ENCODE peak calls at places on chromosomes 3 and 15, in five cellular contexts. One of them, this sample, is unnamed.

GRCh38 chr3:33980252-33980651 is 181.8 kb downstream of the PDCD6IP start:
- DNase-seq in PC-3: peak
- DNase-seq in fibroblast of lung: peak
- DNase-seq in H1: no peak
- DNase-seq in IMR-90: peak
- DNase-seq in this sample: no peak

GRCh38 chr15:100224206-100225185 is 117.3 kb downstream of the ADAMTS17 start:
- DNase-seq in PC-3: no peak
- DNase-seq in fibroblast of lung: no peak
- DNase-seq in H1: no peak
- DNase-seq in IMR-90: no peak
- DNase-seq in this sample: peak

GRCh38 chr3:148333091-148333490 is 364.6 kb upstream of the AGTR1 start:
- DNase-seq in PC-3: peak
- DNase-seq in fibroblast of lung: no peak
- DNase-seq in H1: no peak
- DNase-seq in IMR-90: no peak
- DNase-seq in this sample: no peak

GRCh38 chr3:41881233-41881821 is 80.6 kb downstream of the ULK4 start:
- DNase-seq in PC-3: peak
- DNase-seq in fibroblast of lung: peak
- DNase-seq in H1: no peak
- DNase-seq in IMR-90: peak
- DNase-seq in this sample: no peak

GRCh38 chr3:77524467-77524866 is 484.6 kb downstream of the ROBO2 start:
- DNase-seq in PC-3: no peak
- DNase-seq in fibroblast of lung: no peak
- DNase-seq in H1: no peak
- DNase-seq in IMR-90: no peak
- DNase-seq in this sample: no peak

GRCh38 chr15:68385240-68385561 is 46.8 kb downstream of the ITGA11 start:
- DNase-seq in PC-3: no peak
- DNase-seq in fibroblast of lung: no peak
- DNase-seq in H1: peak
- DNase-seq in IMR-90: no peak
- DNase-seq in this sample: no peak

GRCh38 chr3:120477826-120478225 is 27.0 kb upstream of the FSTL1 start:
- DNase-seq in PC-3: no peak
- DNase-seq in fibroblast of lung: no peak
- DNase-seq in H1: no peak
- DNase-seq in IMR-90: no peak
- DNase-seq in this sample: no peak

GRCh38 chr3:149657458-149657795 is 398 bp downstream of the WWTR1 start:
- DNase-seq in PC-3: peak
- DNase-seq in fibroblast of lung: peak
- DNase-seq in H1: no peak
- DNase-seq in IMR-90: peak
- DNase-seq in this sample: no peak

GRCh38 chr15:72227192-72227586 is 3.8 kb downstream of the PKM start:
- DNase-seq in PC-3: peak
- DNase-seq in fibroblast of lung: peak
- DNase-seq in H1: no peak
- DNase-seq in IMR-90: peak
- DNase-seq in this sample: peak

GRCh38 chr3:183560607-183561006 is 5.1 kb upstream of the KLHL6 start:
- DNase-seq in PC-3: peak
- DNase-seq in fibroblast of lung: no peak
- DNase-seq in H1: no peak
- DNase-seq in IMR-90: no peak
- DNase-seq in this sample: no peak

GRCh38 chr3:158313344-158313927 is 203.5 kb downstream of the RSRC1 start:
- DNase-seq in PC-3: peak
- DNase-seq in fibroblast of lung: peak
- DNase-seq in H1: no peak
- DNase-seq in IMR-90: peak
- DNase-seq in this sample: no peak

GRCh38 chr15:38611228-38611627 is 46.6 kb upstream of the RASGRP1 start:
- DNase-seq in PC-3: no peak
- DNase-seq in fibroblast of lung: no peak
- DNase-seq in H1: no peak
- DNase-seq in IMR-90: no peak
- DNase-seq in this sample: no peak

GRCh38 chr3:108125550-108126071 is 34.8 kb upstream of the CD47 start:
- DNase-seq in PC-3: no peak
- DNase-seq in fibroblast of lung: no peak
- DNase-seq in H1: no peak
- DNase-seq in IMR-90: no peak
- DNase-seq in this sample: no peak

GRCh38 chr3:19474169-19474568 is 325.9 kb downstream of the KCNH8 start:
- DNase-seq in PC-3: no peak
- DNase-seq in fibroblast of lung: no peak
- DNase-seq in H1: no peak
- DNase-seq in IMR-90: no peak
- DNase-seq in this sample: no peak

GRCh38 chr3:186476044-186476468 is 68.1 kb downstream of the CRYGS start:
- DNase-seq in PC-3: no peak
- DNase-seq in fibroblast of lung: peak
- DNase-seq in H1: peak
- DNase-seq in IMR-90: peak
- DNase-seq in this sample: peak

GRCh38 chr15:101039461-101039860 is 120.3 kb downstream of the LRRK1 start:
- DNase-seq in PC-3: no peak
- DNase-seq in fibroblast of lung: peak
- DNase-seq in H1: no peak
- DNase-seq in IMR-90: peak
- DNase-seq in this sample: no peak

GRCh38 chr3:9316881-9317341 is 45.9 kb upstream of the THUMPD3 start:
- DNase-seq in PC-3: no peak
- DNase-seq in fibroblast of lung: peak
- DNase-seq in H1: peak
- DNase-seq in IMR-90: peak
- DNase-seq in this sample: no peak

GRCh38 chr3:183895296-183895695 is 10.6 kb upstream of the PARL start:
- DNase-seq in PC-3: peak
- DNase-seq in fibroblast of lung: peak
- DNase-seq in H1: no peak
- DNase-seq in IMR-90: peak
- DNase-seq in this sample: no peak

GRCh38 chr3:38597502-38598060 is 51.9 kb downstream of the SCN5A start:
- DNase-seq in PC-3: no peak
- DNase-seq in fibroblast of lung: no peak
- DNase-seq in H1: no peak
- DNase-seq in IMR-90: no peak
- DNase-seq in this sample: no peak

GRCh38 chr15:71202712-71203111 is 87.4 kb downstream of the THSD4 start:
- DNase-seq in PC-3: no peak
- DNase-seq in fibroblast of lung: no peak
- DNase-seq in H1: no peak
- DNase-seq in IMR-90: no peak
- DNase-seq in this sample: no peak

GRCh38 chr3:8239718-8240698 is 261.6 kb upstream of the LMCD1 start:
- DNase-seq in PC-3: peak
- DNase-seq in fibroblast of lung: peak
- DNase-seq in H1: peak
- DNase-seq in IMR-90: peak
- DNase-seq in this sample: peak

GRCh38 chr3:65210026-65210814 is 522.4 kb upstream of the ADAMTS9 start:
- DNase-seq in PC-3: no peak
- DNase-seq in fibroblast of lung: peak
- DNase-seq in H1: no peak
- DNase-seq in IMR-90: no peak
- DNase-seq in this sample: no peak

GRCh38 chr3:127889461-127889863 is 25.6 kb upstream of the KBTBD12 start:
- DNase-seq in PC-3: no peak
- DNase-seq in fibroblast of lung: peak
- DNase-seq in H1: no peak
- DNase-seq in IMR-90: peak
- DNase-seq in this sample: no peak

GRCh38 chr15:70262171-70262570 is 164.5 kb upstream of the TLE3 start:
- DNase-seq in PC-3: no peak
- DNase-seq in fibroblast of lung: no peak
- DNase-seq in H1: no peak
- DNase-seq in IMR-90: no peak
- DNase-seq in this sample: no peak

GRCh38 chr3:79184226-79184625 is 583.6 kb downstream of the ROBO1 start:
- DNase-seq in PC-3: no peak
- DNase-seq in fibroblast of lung: no peak
- DNase-seq in H1: no peak
- DNase-seq in IMR-90: no peak
- DNase-seq in this sample: no peak
- H2AFZ ChIP-seq in PC-3: no peak
- H2AFZ ChIP-seq in fibroblast of lung: no peak
- H2AFZ ChIP-seq in H1: peak
- H2AFZ ChIP-seq in IMR-90: no peak
- H2AFZ ChIP-seq in this sample: no peak

GRCh38 chr15:83362706-83363105 is 78.2 kb upstream of the BNC1 start:
- DNase-seq in PC-3: no peak
- DNase-seq in fibroblast of lung: no peak
- DNase-seq in H1: no peak
- DNase-seq in IMR-90: no peak
- DNase-seq in this sample: no peak

GRCh38 chr15:83364541-83364940 is 80.1 kb upstream of the BNC1 start:
- DNase-seq in PC-3: no peak
- DNase-seq in fibroblast of lung: no peak
- DNase-seq in H1: no peak
- DNase-seq in IMR-90: no peak
- DNase-seq in this sample: no peak

GRCh38 chr15:83365370-83365938 is 81.0 kb upstream of the BNC1 start:
- DNase-seq in PC-3: peak
- DNase-seq in fibroblast of lung: peak
- DNase-seq in H1: peak
- DNase-seq in IMR-90: peak
- DNase-seq in this sample: no peak
- H2AFZ ChIP-seq in PC-3: peak
- H2AFZ ChIP-seq in fibroblast of lung: peak
- H2AFZ ChIP-seq in H1: peak
- H2AFZ ChIP-seq in IMR-90: peak
- H2AFZ ChIP-seq in this sample: peak

DNA sequence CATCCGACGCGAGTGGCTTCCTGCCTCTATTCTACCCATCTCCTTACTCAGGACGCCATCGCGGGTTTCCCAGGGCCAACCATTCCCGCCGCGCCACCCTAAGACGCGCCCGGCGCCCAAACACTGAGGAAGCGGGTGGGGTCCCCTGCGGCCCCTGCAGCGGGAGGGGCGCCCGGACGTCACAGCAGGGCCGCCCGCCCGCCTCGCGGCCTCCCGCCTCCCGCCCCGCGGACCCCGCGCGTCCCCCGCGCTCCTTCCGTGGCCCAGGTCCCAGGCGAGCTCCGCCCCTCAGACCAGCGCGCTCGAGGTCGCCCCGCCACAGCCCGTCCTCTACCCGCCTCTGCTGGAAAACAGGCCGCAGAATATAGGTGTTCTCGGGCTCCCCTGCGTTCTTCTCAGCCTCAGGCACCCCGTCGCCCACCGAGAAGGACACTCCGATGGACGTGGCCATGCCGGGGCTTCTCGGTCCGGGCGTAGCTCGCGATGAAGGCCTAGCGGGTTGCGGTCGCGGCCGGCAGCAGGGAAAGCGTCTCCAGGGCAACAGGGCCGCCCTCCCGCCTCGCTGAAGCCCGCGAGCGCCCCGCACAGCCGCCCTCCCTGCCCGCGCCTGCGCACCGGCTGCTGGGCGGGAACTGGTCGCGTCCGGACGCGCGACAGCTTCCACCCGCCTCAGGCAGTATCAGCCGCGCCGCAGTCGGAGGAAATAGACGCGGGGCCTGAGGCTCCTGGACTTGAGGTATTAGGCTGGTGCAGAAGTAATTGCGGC is at the start of gene DYNLT2B:
- DNase-seq in PC-3: peak
- DNase-seq in fibroblast of lung: peak
- DNase-seq in H1: peak
- DNase-seq in IMR-90: peak
- DNase-seq in this sample: no peak
- H2AFZ ChIP-seq in PC-3: peak
- H2AFZ ChIP-seq in fibroblast of lung: peak
- H2AFZ ChIP-seq in H1: peak
- H2AFZ ChIP-seq in IMR-90: peak
- H2AFZ ChIP-seq in this sample: peak

GRCh38 chr15:33008284-33009011 is 186.1 kb downstream of the FMN1 start:
- DNase-seq in PC-3: no peak
- DNase-seq in fibroblast of lung: peak
- DNase-seq in H1: no peak
- DNase-seq in IMR-90: peak
- DNase-seq in this sample: no peak
- H2AFZ ChIP-seq in PC-3: no peak
- H2AFZ ChIP-seq in fibroblast of lung: no peak
- H2AFZ ChIP-seq in H1: no peak
- H2AFZ ChIP-seq in IMR-90: no peak
- H2AFZ ChIP-seq in this sample: no peak

GRCh38 chr3:101061312-101061711 is 68.1 kb upstream of the ABI3BP start:
- DNase-seq in PC-3: peak
- DNase-seq in fibroblast of lung: no peak
- DNase-seq in H1: no peak
- DNase-seq in IMR-90: no peak
- DNase-seq in this sample: no peak
- H2AFZ ChIP-seq in PC-3: peak
- H2AFZ ChIP-seq in fibroblast of lung: no peak
- H2AFZ ChIP-seq in H1: no peak
- H2AFZ ChIP-seq in IMR-90: peak
- H2AFZ ChIP-seq in this sample: peak

DNA sequence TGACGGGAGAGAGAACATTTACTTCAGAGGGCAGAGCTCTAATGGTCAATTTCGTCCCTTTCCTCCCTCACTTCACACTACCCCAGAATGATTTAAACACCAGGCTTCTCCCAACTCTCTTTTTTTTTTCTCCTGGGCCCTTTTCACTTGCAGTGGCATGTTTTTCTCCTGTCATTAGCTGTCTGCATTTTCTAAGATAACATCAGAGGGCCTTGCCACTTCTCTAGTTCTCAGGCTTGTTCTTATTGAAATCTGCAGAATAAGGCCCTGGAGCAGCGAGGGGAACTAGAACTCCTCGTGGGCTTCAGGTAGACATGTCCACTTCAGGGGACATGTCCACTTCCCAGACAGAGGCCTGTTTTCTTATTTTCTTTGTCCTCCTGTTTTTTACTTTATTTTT is 514.4 kb upstream of the TBL1XR1 start:
- DNase-seq in PC-3: no peak
- DNase-seq in fibroblast of lung: no peak
- DNase-seq in H1: no peak
- DNase-seq in IMR-90: no peak
- DNase-seq in this sample: no peak
- H2AFZ ChIP-seq in PC-3: no peak
- H2AFZ ChIP-seq in fibroblast of lung: no peak
- H2AFZ ChIP-seq in H1: no peak
- H2AFZ ChIP-seq in IMR-90: no peak
- H2AFZ ChIP-seq in this sample: peak

This sample was measured in keratinocyte.